ENCODE peak calls at places on chromosomes 7 and 10, in four cellular contexts. H is A549; U is IMR-90; Y is activated T-helper 1 cell treated with anti-CD3 and anti-CD28 coated beads, Interleukin-12 subunit alpha, Interleukin-12 subunit beta, Interleukin-2, Interleukin-4 antibody, amounts not matched to agents 30 ng/mL and 10 ng/mL and 1 ng/mL, durations not matched to agents 14 hours and 24 hours and 36 hours. C is an unnamed sample.

GRCh38 chr10:48332166-48332870 is 25.8 kb downstream of the MAPK8 start:
- DNase-seq in H (no peak), U (no peak), Y (no peak), C (no peak)

GRCh38 chr10:121942749-121943148 is 14.9 kb upstream of the ATE1 start:
- DNase-seq in H (no peak), U (peak), Y (no peak), C (no peak)

GRCh38 chr7:157840174-157840912 is 503.5 kb downstream of the DNAJB6 start:
- DNase-seq in H (no peak), U (no peak), Y (no peak), C (no peak)

GRCh38 chr10:43140414-43140813 is 2.2 kb downstream of the CSGALNACT2 start:
- DNase-seq in H (peak), U (peak), Y (no peak), C (no peak)

GRCh38 chr10:95513941-95514392 is 47.2 kb downstream of the SORBS1 start:
- DNase-seq in H (peak), U (peak), Y (no peak), C (no peak)

GRCh38 chr7:103343758-103344452 is 662 bp downstream of the DNAJC2 start:
- DNase-seq in H (peak), U (peak), Y (peak), C (peak)

GRCh38 chr7:3005257-3005656 is 38.4 kb downstream of the CARD11 start:
- DNase-seq in H (no peak), U (no peak), Y (no peak), C (no peak)

GRCh38 chr7:139916717-139917395 is 87.8 kb downstream of the TBXAS1 start:
- DNase-seq in H (no peak), U (no peak), Y (no peak), C (no peak)

GRCh38 chr10:79054203-79055099 is 14.3 kb upstream of the ZMIZ1 start:
- DNase-seq in H (no peak), U (no peak), Y (no peak), C (no peak)

GRCh38 chr7:155457544-155458316 is at the start of gene EN2:
- DNase-seq in H (no peak), U (no peak), Y (no peak), C (no peak)

GRCh38 chr10:100346351-100346764 is 675 bp upstream of the SCD start:
- DNase-seq in H (peak), U (peak), Y (peak), C (peak)

GRCh38 chr10:100744136-100744979 is 1.0 kb upstream of the PAX2 start:
- DNase-seq in H (peak), U (no peak), Y (no peak), C (no peak)

GRCh38 chr7:38753347-38753746 is 122.2 kb upstream of the AMPH start:
- DNase-seq in H (no peak), U (no peak), Y (no peak), C (no peak)

GRCh38 chr10:373516-374309 is 238.5 kb downstream of the ZMYND11 start:
- DNase-seq in H (no peak), U (peak), Y (no peak), C (peak)

GRCh38 chr10:62214364-62214874 is 54.2 kb downstream of the RTKN2 start:
- DNase-seq in H (no peak), U (no peak), Y (no peak), C (no peak)

GRCh38 chr10:12605580-12606405 is 256.4 kb downstream of the CAMK1D start:
- DNase-seq in H (peak), U (peak), Y (peak), C (no peak)

GRCh38 chr10:131279516-131279915 is 32.0 kb downstream of the TCERG1L start:
- DNase-seq in H (no peak), U (no peak), Y (no peak), C (no peak)

GRCh38 chr7:128076216-128076821 is 45.1 kb upstream of the LRRC4 start:
- DNase-seq in H (no peak), U (no peak), Y (no peak), C (no peak)

GRCh38 chr10:52454476-52454875 is 140.4 kb downstream of the DKK1 start:
- DNase-seq in H (no peak), U (no peak), Y (no peak), C (no peak)

GRCh38 chr10:98340946-98341345 is 73.0 kb upstream of the LOXL4 start:
- DNase-seq in H (no peak), U (peak), Y (no peak), C (no peak)

GRCh38 chr7:51082096-51082840 is 234.3 kb downstream of the COBL start:
- DNase-seq in H (no peak), U (no peak), Y (no peak), C (no peak)

GRCh38 chr10:3452234-3452633 is 279.7 kb upstream of the PITRM1 start:
- DNase-seq in H (no peak), U (peak), Y (no peak), C (no peak)

GRCh38 chr7:43072530-43072929 is 39.9 kb upstream of the HECW1 start:
- DNase-seq in H (no peak), U (no peak), Y (no peak), C (no peak)

GRCh38 chr10:26946103-26946907 is 85.5 kb upstream of the ABI1 start:
- DNase-seq in H (no peak), U (no peak), Y (no peak), C (no peak)

GRCh38 chr7:149817836-149818535 is 20.2 kb upstream of the ZNF862 start:
- DNase-seq in H (no peak), U (no peak), Y (no peak), C (no peak)

GRCh38 chr10:48507933-48508830 is 96.7 kb downstream of the ARHGAP22 start:
- DNase-seq in H (no peak), U (no peak), Y (no peak), C (no peak)

GRCh38 chr10:22620140-22620857 is 94.1 kb downstream of the PIP4K2A start:
- DNase-seq in H (peak), U (peak), Y (no peak), C (no peak)

GRCh38 chr7:41762641-41763040 is 59.8 kb upstream of the INHBA start:
- DNase-seq in H (no peak), U (no peak), Y (no peak), C (no peak)

GRCh38 chr10:94006591-94007550 is 13.1 kb downstream of the PLCE1 start:
- DNase-seq in H (no peak), U (peak), Y (no peak), C (no peak)

GRCh38 chr10:22550732-22551131 is 163.6 kb downstream of the PIP4K2A start:
- DNase-seq in H (peak), U (peak), Y (peak), C (no peak)

GRCh38 chr7:81676813-81677212 is 93.0 kb downstream of the HGF start:
- DNase-seq in H (no peak), U (peak), Y (no peak), C (no peak)